ENCODE peak calls at places on chromosomes 7 and 10, in ten cellular contexts. S, X, P, V, H, F, G, T, Q and U are unnamed samples.

GRCh38 chr10:1643161-1643910 is 94.0 kb downstream of the ADARB2 start:
- DNase-seq in Q (no peak), G (no peak), H (no peak), T (peak), X (no peak), F (no peak), P (no peak), V (peak), S (no peak), U (peak)

GRCh38 chr7:155052982-155053381 is 17.1 kb upstream of the HTR5A start:
- DNase-seq in G (no peak), S (no peak), H (no peak), X (no peak), V (no peak), P (no peak), F (no peak), T (no peak), Q (no peak), U (no peak)

GRCh38 chr10:63866075-63866746 is 345.0 kb downstream of the REEP3 start:
- DNase-seq in X (peak), S (no peak), V (peak), Q (peak), P (peak), H (peak), T (peak), F (peak), G (peak), U (peak)

GRCh38 chr10:110704070-110704469 is 59.9 kb downstream of the RBM20 start:
- DNase-seq in V (no peak), S (no peak), Q (no peak), T (no peak), G (no peak), X (no peak), F (no peak), H (no peak), P (no peak), U (no peak)

GRCh38 chr10:114538544-114538906 is 119.5 kb downstream of the ABLIM1 start:
- DNase-seq in S (no peak), T (no peak), F (no peak), H (peak), P (no peak), Q (no peak), X (no peak), V (no peak), G (no peak), U (no peak)

GRCh38 chr7:150627959-150628358 is 4.2 kb downstream of the GIMAP6 start:
- DNase-seq in F (no peak), H (no peak), T (no peak), V (no peak), S (no peak), X (no peak), G (no peak), Q (no peak), P (no peak), U (no peak)

GRCh38 chr10:22427101-22427500 is 81.8 kb downstream of the SPAG6 start:
- DNase-seq in Q (no peak), X (peak), S (no peak), G (peak), H (peak), T (no peak), V (no peak), F (no peak), P (peak), U (no peak)

GRCh38 chr10:110353244-110354119 is 48.8 kb upstream of the SMNDC1 start:
- DNase-seq in P (peak), G (peak), V (no peak), T (no peak), H (no peak), Q (no peak), X (peak), F (no peak), S (peak), U (no peak)

GRCh38 chr10:78754269-78755074 is 314.3 kb upstream of the ZMIZ1 start:
- DNase-seq in G (no peak), P (peak), F (no peak), X (peak), Q (no peak), H (no peak), V (peak), S (peak), T (no peak), U (no peak)

GRCh38 chr10:102718220-102718619 is 3.8 kb downstream of the SFXN2 start:
- DNase-seq in V (peak), G (peak), X (peak), F (peak), T (no peak), P (no peak), Q (no peak), S (no peak), H (no peak), U (no peak)

GRCh38 chr7:69840248-69840647 is 242.0 kb downstream of the AUTS2 start:
- DNase-seq in F (no peak), V (no peak), H (no peak), S (no peak), Q (no peak), G (no peak), P (no peak), T (no peak), X (no peak), U (no peak)

GRCh38 chr10:576130-576465 is 113.4 kb downstream of the DIP2C start:
- DNase-seq in T (no peak), H (no peak), G (no peak), S (no peak), Q (no peak), V (no peak), X (peak), P (peak), F (no peak), U (no peak)

GRCh38 chr10:36779238-36779846 is 346.1 kb upstream of the ANKRD30A start:
- DNase-seq in Q (no peak), S (peak), G (peak), T (peak), V (peak), F (no peak), P (peak), X (peak), H (no peak), U (no peak)

GRCh38 chr7:150324366-150324961 is 1.1 kb upstream of the ACTR3C start:
- DNase-seq in X (peak), V (peak), H (no peak), S (no peak), G (no peak), F (peak), T (no peak), Q (peak), P (no peak), U (no peak)

DNA sequence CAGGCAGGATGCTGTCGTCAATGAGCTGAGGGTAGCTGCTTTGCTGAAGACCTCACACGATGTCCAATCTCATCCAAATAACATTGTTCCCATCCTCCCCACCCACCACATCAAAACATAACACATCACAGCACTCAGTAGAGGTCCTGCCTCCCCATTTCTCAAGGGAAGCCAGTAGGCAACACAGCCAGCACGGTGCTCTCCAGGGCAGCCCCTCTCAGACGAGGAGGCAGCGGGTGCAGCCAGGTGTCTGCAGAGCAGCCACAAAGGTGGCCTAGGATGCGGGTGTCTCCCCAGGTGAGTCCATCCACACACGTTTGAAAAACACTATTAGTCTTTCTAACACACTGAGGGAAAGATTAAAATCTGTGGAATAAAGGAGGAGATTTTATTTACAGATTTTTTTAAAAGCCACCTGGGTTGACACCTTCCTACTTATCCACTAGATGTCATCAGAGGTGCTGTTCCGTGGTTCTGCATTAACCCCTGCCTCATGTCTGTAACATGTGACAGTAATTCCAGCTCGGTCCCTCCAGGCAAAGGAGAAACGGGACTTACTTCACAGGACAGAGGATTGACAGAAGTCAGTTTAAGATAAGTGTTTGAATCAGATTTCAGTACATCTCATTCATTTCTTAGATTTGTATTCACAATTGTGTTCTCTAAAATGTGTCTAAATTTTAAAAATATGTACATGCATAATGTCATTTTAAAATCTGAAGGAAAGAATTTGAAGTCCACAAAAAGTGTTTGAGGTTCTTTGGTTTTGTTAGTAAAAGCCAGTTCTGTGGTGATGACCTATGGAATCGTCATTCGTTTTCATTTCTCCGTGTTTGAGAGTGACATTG is 68.0 kb downstream of the LANCL2 start:
- DNase-seq in F (no peak), H (peak), G (peak), V (peak), T (no peak), X (peak), S (no peak), P (peak), Q (no peak), U (no peak)
- TF ChIP-seq CTCF in F (no peak), H (peak), G (peak), V (peak), T (peak), X (peak), S (peak), P (peak), Q (peak), U (peak)

GRCh38 chr7:100100420-100101015 is 679 bp downstream of the MCM7 start:
- DNase-seq in S (peak), Q (peak), P (peak), T (peak), H (peak), V (peak), G (peak), X (peak), F (peak), U (peak)

GRCh38 chr7:100099452-100099851 is 1.7 kb downstream of the MCM7 start:
- DNase-seq in H (no peak), G (no peak), V (no peak), Q (no peak), S (no peak), T (no peak), X (no peak), P (no peak), F (no peak), U (no peak)

GRCh38 chr7:100098913-100099312 is 2.3 kb downstream of the MCM7 start:
- DNase-seq in V (no peak), G (no peak), F (no peak), P (no peak), S (no peak), X (no peak), Q (no peak), T (no peak), H (no peak), U (no peak)

GRCh38 chr7:100102950-100103840 is 1.8 kb downstream of the AP4M1 start:
- DNase-seq in Q (no peak), V (no peak), G (no peak), T (no peak), X (peak), P (peak), S (peak), H (no peak), F (no peak), U (no peak)

DNA sequence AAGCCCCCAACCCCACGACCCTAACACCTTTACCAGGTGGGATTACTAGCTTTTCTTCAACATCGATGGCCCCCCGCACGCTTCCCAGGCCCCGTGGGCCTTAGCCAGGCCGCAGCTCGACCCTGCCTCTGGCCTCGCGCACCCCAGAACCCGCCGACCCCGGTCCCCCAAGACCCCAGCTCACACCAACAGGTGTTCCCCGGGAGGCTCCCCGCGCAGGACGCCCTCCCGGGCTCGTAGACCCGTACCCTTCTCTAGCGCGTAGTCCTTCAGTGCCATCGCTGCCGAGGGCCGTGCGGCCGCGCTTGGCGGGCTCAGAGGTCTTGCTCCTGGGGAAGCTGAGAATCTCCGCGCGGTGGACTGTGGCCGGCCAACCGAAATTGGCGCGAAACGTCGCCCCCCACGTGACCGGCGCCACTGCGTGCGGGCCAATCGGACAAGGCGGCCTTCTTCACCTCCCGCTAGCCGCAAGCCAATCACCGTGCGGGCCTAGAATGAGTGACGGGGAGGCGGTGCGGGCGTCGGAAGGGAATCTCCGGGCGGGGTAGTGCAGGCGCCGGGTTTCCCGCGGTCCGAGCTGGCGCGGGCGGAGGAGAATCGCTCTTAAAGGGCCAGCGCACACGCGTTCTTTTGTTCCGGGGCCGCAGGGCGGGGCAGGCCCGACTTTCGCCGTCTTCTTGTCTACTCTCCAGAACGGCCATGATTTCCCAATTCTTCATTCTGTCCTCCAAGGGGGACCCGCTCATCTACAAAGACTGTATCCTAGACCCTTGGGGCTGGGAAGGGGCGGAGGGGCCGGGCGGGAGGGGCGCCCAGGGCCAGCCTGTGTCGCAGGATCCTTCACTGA is at the start of the genes AP4M1 and MCM7:
- DNase-seq in S (peak), Q (peak), F (peak), H (peak), P (peak), V (peak), T (peak), X (peak), G (peak), U (peak)
- TF ChIP-seq CTCF in S (no peak), Q (no peak), F (no peak), H (no peak), P (no peak), V (no peak), T (no peak), X (no peak), G (no peak), U (no peak)

DNA sequence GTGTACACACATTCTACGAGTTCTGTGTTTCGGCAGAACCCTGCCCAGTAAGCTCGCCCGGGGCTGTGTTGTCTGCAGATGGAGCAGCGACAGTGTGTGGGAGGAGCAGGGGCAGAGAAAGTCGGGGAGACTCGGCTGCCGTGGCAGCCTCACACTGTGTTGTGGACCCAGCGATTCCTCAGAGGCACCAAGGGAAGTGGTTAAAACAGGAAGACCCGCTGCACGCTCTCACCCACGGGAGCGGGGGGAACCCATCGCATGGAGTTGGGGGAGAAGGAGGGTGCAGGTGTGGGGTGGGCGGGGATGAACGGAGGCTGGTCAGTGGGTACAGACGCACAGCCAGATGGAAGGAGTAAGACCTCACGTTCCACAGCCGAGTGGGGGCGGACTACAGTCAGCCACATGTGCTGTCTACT is 250.2 kb downstream of the ELFN1 start:
- DNase-seq in S (no peak), T (no peak), F (no peak), P (no peak), G (peak), Q (peak), X (no peak), V (no peak), H (no peak), U (no peak)
- TF ChIP-seq CTCF in S (no peak), T (no peak), F (no peak), P (no peak), G (no peak), Q (no peak), X (no peak), V (no peak), H (no peak), U (no peak)

DNA sequence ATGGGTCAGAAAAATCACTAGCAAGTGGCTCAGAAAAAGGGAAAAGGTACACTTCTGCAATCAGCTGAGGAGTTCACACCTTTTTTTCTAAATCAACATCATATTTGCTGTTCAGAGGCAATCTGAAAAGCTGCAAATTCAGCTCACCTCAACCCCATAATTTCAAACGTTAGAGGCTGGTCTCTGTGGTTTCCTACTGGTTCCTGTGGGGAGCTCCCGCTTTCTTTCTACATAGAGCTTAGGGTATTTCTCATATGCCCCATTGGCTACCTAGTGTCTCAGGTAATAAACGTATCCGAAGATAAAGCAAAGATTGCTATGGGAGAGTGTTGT is 5.2 kb upstream of the ZNF22 start:
- DNase-seq in Q (no peak), F (no peak), V (no peak), G (no peak), H (no peak), T (no peak), S (no peak), P (no peak), X (no peak), U (no peak)
- TF ChIP-seq CTCF in Q (no peak), F (no peak), V (no peak), G (no peak), H (no peak), T (no peak), S (no peak), P (no peak), X (no peak), U (no peak)

GRCh38 chr7:6423942-6424701 is 23.6 kb downstream of the DAGLB start:
- DNase-seq in T (no peak), H (peak), V (no peak), S (no peak), X (no peak), G (peak), P (peak), F (no peak), Q (peak), U (no peak)
- TF ChIP-seq CTCF in T (no peak), H (peak), V (no peak), S (no peak), X (no peak), G (no peak), P (no peak), F (no peak), Q (no peak), U (no peak)

GRCh38 chr10:123301077-123301875 is 147.1 kb downstream of the BUB3 start:
- DNase-seq in F (no peak), V (no peak), H (no peak), T (no peak), S (no peak), P (no peak), G (peak), Q (no peak), X (peak), U (no peak)
- TF ChIP-seq CTCF in F (no peak), V (no peak), H (no peak), T (no peak), S (no peak), P (no peak), G (no peak), Q (no peak), X (no peak), U (no peak)

DNA sequence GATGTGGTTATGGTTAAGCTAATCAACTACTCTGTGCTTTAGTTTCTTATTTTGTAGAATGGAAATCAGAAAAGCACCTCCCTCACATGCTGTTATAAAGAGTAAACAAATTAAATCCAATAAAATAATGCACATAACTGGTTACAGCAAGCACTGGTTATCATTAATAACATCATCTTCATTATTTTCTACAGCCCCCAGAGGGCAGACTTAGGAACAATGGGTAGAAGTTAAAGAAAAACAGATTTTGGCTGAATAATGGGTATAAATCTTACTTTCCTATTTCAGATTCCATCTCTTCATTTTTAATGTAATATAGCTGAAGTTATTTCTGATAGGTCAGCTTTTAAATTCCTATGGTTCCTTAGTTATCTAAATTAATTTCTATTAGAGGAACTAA is 126.5 kb downstream of the DOCK4 start:
- DNase-seq in H (no peak), T (no peak), F (no peak), S (no peak), V (no peak), G (no peak), X (peak), Q (no peak), P (no peak), U (no peak)
- TF ChIP-seq CTCF in H (peak), T (no peak), F (no peak), S (peak), V (no peak), G (no peak), X (peak), Q (no peak), P (peak), U (peak)